ENCODE peak calls at places on chromosomes 5 and 9, in ten cellular contexts. C, R, L, X, I, H, S, O, A and D are unnamed samples.

GRCh38 chr5:14591548-14591947 is 10.0 kb downstream of the OTULINL start:
- DNase-seq in L (no peak), A (no peak), R (no peak), S (no peak), O (no peak), I (no peak), H (no peak), C (no peak), X (no peak), D (no peak)

GRCh38 chr9:96122756-96123155 is 179.2 kb downstream of the HSD17B3 start:
- DNase-seq in A (no peak), H (no peak), O (no peak), C (no peak), L (no peak), S (no peak), I (no peak), R (peak), X (peak), D (peak)

GRCh38 chr5:99019812-99020697 is 91.2 kb upstream of the CHD1 start:
- DNase-seq in H (no peak), S (no peak), R (peak), L (no peak), O (no peak), X (peak), A (no peak), I (no peak), C (no peak), D (no peak)

GRCh38 chr5:59673438-59674058 is 220.0 kb downstream of the PDE4D start:
- DNase-seq in O (no peak), R (peak), X (peak), L (no peak), A (no peak), H (no peak), C (no peak), I (peak), S (no peak), D (peak)

GRCh38 chr9:12516573-12516972 is 176.6 kb upstream of the TYRP1 start:
- DNase-seq in X (no peak), A (no peak), L (no peak), S (no peak), R (no peak), C (no peak), O (no peak), H (no peak), I (no peak), D (no peak)

GRCh38 chr9:37892063-37892462 is 11.9 kb downstream of the SLC25A51 start:
- DNase-seq in I (no peak), H (no peak), C (no peak), O (no peak), X (no peak), R (no peak), A (no peak), S (no peak), L (no peak), D (no peak)

GRCh38 chr9:122129969-122130368 is 29.6 kb downstream of the NDUFA8 start:
- DNase-seq in X (no peak), R (no peak), S (no peak), C (no peak), O (no peak), L (no peak), A (no peak), I (no peak), H (no peak), D (no peak)

GRCh38 chr9:89433826-89434225 is 64.1 kb downstream of the SEMA4D start:
- DNase-seq in I (no peak), O (no peak), L (no peak), H (no peak), A (no peak), C (no peak), R (no peak), X (no peak), S (no peak), D (no peak)

GRCh38 chr5:141876628-141877477 is 1.4 kb downstream of the PCDH1 start:
- DNase-seq in R (peak), X (no peak), L (peak), A (no peak), H (no peak), C (no peak), S (peak), I (no peak), O (no peak), D (no peak)

GRCh38 chr5:14204785-14205321 is 61.7 kb downstream of the TRIO start:
- DNase-seq in A (no peak), C (no peak), H (no peak), X (peak), I (no peak), S (no peak), R (peak), O (no peak), L (peak), D (peak)

GRCh38 chr5:139696894-139697658 is 48.9 kb downstream of the CXXC5 start:
- DNase-seq in L (peak), O (peak), C (peak), R (peak), A (peak), I (no peak), S (peak), X (peak), H (no peak), D (peak)

GRCh38 chr9:84600739-84601138 is 68.8 kb upstream of the NTRK2 start:
- DNase-seq in H (no peak), X (no peak), A (no peak), L (no peak), I (no peak), O (no peak), C (no peak), S (no peak), R (no peak), D (no peak)

GRCh38 chr9:5863092-5863746 is 27.5 kb upstream of the MLANA start:
- DNase-seq in I (no peak), O (no peak), L (peak), H (no peak), X (no peak), R (no peak), A (no peak), S (no peak), C (no peak), D (no peak)

GRCh38 chr9:35933525-35934067 is 24.3 kb downstream of the SPAAR start:
- DNase-seq in H (no peak), C (no peak), O (no peak), A (no peak), X (no peak), R (no peak), S (no peak), L (no peak), I (no peak), D (no peak)

GRCh38 chr9:112831969-112832368 is 58.7 kb downstream of the SLC46A2 start:
- DNase-seq in L (no peak), I (no peak), A (no peak), S (no peak), H (no peak), O (no peak), R (no peak), X (no peak), C (no peak), D (no peak)

GRCh38 chr5:10331341-10331796 is 22.1 kb upstream of the MARCHF6 start:
- DNase-seq in A (no peak), L (peak), H (no peak), S (no peak), R (no peak), X (no peak), I (no peak), O (no peak), C (no peak), D (peak)

GRCh38 chr9:33884856-33885701 is 68.1 kb downstream of the UBE2R2 start:
- DNase-seq in L (peak), A (no peak), I (no peak), X (no peak), O (no peak), S (no peak), R (no peak), H (no peak), C (no peak), D (peak)

GRCh38 chr9:117354252-117354847 is 60.5 kb downstream of the ASTN2 start:
- DNase-seq in X (no peak), O (no peak), H (no peak), L (no peak), R (no peak), C (no peak), I (no peak), A (no peak), S (no peak), D (no peak)

GRCh38 chr5:159987031-159987674 is 21.8 kb upstream of the TTC1 start:
- DNase-seq in R (peak), L (peak), C (peak), I (peak), X (peak), H (peak), A (peak), S (peak), O (peak), D (peak)

GRCh38 chr5:1795506-1795905 is 4.1 kb downstream of the MRPL36 start:
- DNase-seq in R (no peak), L (no peak), X (no peak), A (no peak), I (no peak), H (no peak), S (no peak), C (no peak), O (no peak), D (no peak)

GRCh38 chr5:79008362-79008761 is 23.3 kb upstream of the ARSB start:
- DNase-seq in I (no peak), X (no peak), C (no peak), H (no peak), O (no peak), A (no peak), S (peak), R (no peak), L (no peak), D (no peak)

GRCh38 chr5:111254613-111255012 is 30.4 kb downstream of the CAMK4 start:
- DNase-seq in R (no peak), S (no peak), L (no peak), I (peak), X (no peak), C (peak), H (no peak), A (peak), O (no peak), D (peak)